ENCODE peak calls at places on chromosomes 16 and 17, in five cellular contexts. B is breast epithelium, G is uterus, M is psoas muscle, J is heart left ventricle. V is an unnamed sample.

GRCh38 chr16:23518435-23518891 is 8.2 kb upstream of the GGA2 start:
- DNase-seq in J (no peak), M (no peak), G (no peak), B (no peak), V (no peak)

GRCh38 chr16:2867987-2868789 is 10.2 kb upstream of the PRSS22 start:
- DNase-seq in B (peak; percentile 91), M (peak; percentile 97), J (peak; percentile 97), G (peak; percentile 92), V (peak; percentile 82)

GRCh38 chr17:65514082-65514481 is 47.4 kb downstream of the AXIN2 start:
- DNase-seq in J (no peak), M (no peak), G (no peak), B (peak; percentile 25), V (no peak)

GRCh38 chr17:14061666-14062560 is 7.4 kb upstream of the COX10 start:
- DNase-seq in G (no peak), J (no peak), B (no peak), M (peak; percentile 51), V (peak; percentile 73)

GRCh38 chr17:60747069-60747808 is 69.6 kb downstream of the BCAS3 start:
- DNase-seq in B (no peak), M (no peak), J (no peak), G (no peak), V (no peak)

GRCh38 chr16:70696952-70697600 is 11.2 kb upstream of the MTSS2 start:
- DNase-seq in B (peak; percentile 90), J (no peak), M (no peak), G (no peak), V (no peak)

GRCh38 chr17:80647746-80648145 is 103.1 kb downstream of the RPTOR start:
- DNase-seq in G (no peak), M (no peak), B (no peak), J (no peak), V (no peak)

GRCh38 chr17:17587614-17588336 is 3.7 kb downstream of the PEMT start:
- DNase-seq in M (no peak), J (no peak), G (no peak), B (no peak), V (no peak)

GRCh38 chr16:64242510-64242909 is 879.4 kb downstream of the CDH11 start:
- DNase-seq in J (no peak), M (no peak), B (no peak), G (no peak), V (no peak)

GRCh38 chr17:73211745-73212144 is 18.9 kb downstream of the COG1 start:
- DNase-seq in B (peak; percentile 16), G (no peak), M (no peak), J (no peak), V (peak; percentile 55)

GRCh38 chr17:79131701-79132100 is 57.1 kb downstream of the ENGASE start:
- DNase-seq in M (no peak), B (no peak), G (no peak), J (no peak), V (no peak)

GRCh38 chr16:49821614-49822282 is 34.2 kb downstream of the ZNF423 start:
- DNase-seq in B (no peak), M (no peak), J (no peak), G (no peak), V (no peak)

GRCh38 chr17:76530489-76530814 is 7.1 kb downstream of the CYGB start:
- DNase-seq in G (no peak), J (no peak), M (peak; percentile 61), B (no peak), V (no peak)

GRCh38 chr17:42720996-42721583 is 23.8 kb downstream of the EZH1 start:
- DNase-seq in B (no peak), G (no peak), J (no peak), M (no peak), V (no peak)

GRCh38 chr17:40510328-40510648 is 8.9 kb upstream of the TNS4 start:
- DNase-seq in G (peak; percentile 77), B (peak; percentile 92), M (peak; percentile 91), J (no peak), V (no peak)

GRCh38 chr17:65013613-65014391 is 42.7 kb downstream of the GNA13 start:
- DNase-seq in M (no peak), B (no peak), J (no peak), G (peak; percentile 51), V (no peak)

GRCh38 chr16:2507679-2508064 is 6.1 kb upstream of the ATP6V0C start:
- DNase-seq in B (no peak), G (no peak), M (peak; percentile 70), J (peak; percentile 84), V (no peak)

GRCh38 chr17:16351831-16352230 is 1.4 kb downstream of the CENPV start:
- DNase-seq in B (no peak), M (no peak), G (no peak), J (no peak), V (no peak)

GRCh38 chr16:26594666-26595065 is 472.1 kb upstream of the C16orf82 start:
- DNase-seq in J (no peak), G (no peak), M (no peak), B (no peak), V (no peak)

GRCh38 chr17:77449908-77450741 is 309.4 kb downstream of the SEC14L1 start:
- DNase-seq in M (peak; percentile 76), B (no peak), J (peak; percentile 90), G (peak; percentile 90), V (no peak)

GRCh38 chr16:15523092-15523541 is 88.7 kb downstream of the BMERB1 start:
- DNase-seq in B (no peak), G (no peak), J (no peak), M (peak; percentile 82), V (no peak)

GRCh38 chr16:69520800-69521602 is 44.8 kb upstream of the NFAT5 start:
- DNase-seq in J (no peak), G (no peak), B (no peak), M (no peak), V (no peak)

GRCh38 chr17:8629371-8630226 is 926 bp downstream of the MYH10 start:
- DNase-seq in G (peak; percentile 50), B (no peak), J (peak; percentile 66), M (peak; percentile 56), V (no peak)

GRCh38 chr17:9238340-9239259 is 217.3 kb downstream of the NTN1 start:
- DNase-seq in B (no peak), J (peak; percentile 18), M (no peak), G (no peak), V (no peak)

GRCh38 chr16:57634171-57634570 is 5.7 kb downstream of the ADGRG1 start:
- DNase-seq in J (no peak), B (no peak), M (no peak), G (no peak), V (no peak)

GRCh38 chr16:68751160-68751559 is 14.1 kb downstream of the CDH1 start:
- DNase-seq in M (no peak), G (no peak), B (no peak), J (no peak), V (no peak)

GRCh38 chr17:78120971-78121800 is 7.4 kb downstream of the TMC6 start:
- DNase-seq in B (no peak), M (no peak), J (no peak), G (no peak), V (no peak)

GRCh38 chr17:65122836-65123756 is 14.1 kb upstream of the RGS9 start:
- DNase-seq in B (peak; percentile 69), J (peak; percentile 86), G (peak; percentile 87), M (peak; percentile 90), V (peak; percentile 55)

GRCh38 chr17:9837551-9838471 is 12.1 kb downstream of the GLP2R start:
- DNase-seq in M (peak; percentile 73), J (peak; percentile 73), G (peak; percentile 81), B (no peak), V (no peak)

GRCh38 chr16:87161822-87162676 is 155.1 kb downstream of the C16orf95 start:
- DNase-seq in J (no peak), B (no peak), G (no peak), M (no peak), V (no peak)

GRCh38 chr16:12321363-12321762 is 344.8 kb downstream of the SNX29 start:
- DNase-seq in G (no peak), M (no peak), B (no peak), J (no peak), V (no peak)

GRCh38 chr17:37521821-37522220 is 32.1 kb downstream of the DUSP14 start:
- DNase-seq in J (no peak), B (no peak), M (no peak), G (no peak), V (no peak)

GRCh38 chr16:1537763-1538289 is 4.4 kb downstream of the TMEM204 start:
- DNase-seq in B (no peak), J (peak; percentile 40), M (peak; percentile 49), G (no peak), V (no peak)

GRCh38 chr17:82429824-82430223 is 11.4 kb upstream of the OGFOD3 start:
- DNase-seq in M (no peak), J (peak; percentile 33), G (no peak), B (no peak), V (no peak)
- TF ChIP-seq CTCF in M (no peak), J (no peak), G (no peak), B (no peak), V (no peak)

GRCh38 chr17:708132-708531 is 6.5 kb downstream of the VPS53 start:
- DNase-seq in G (no peak), M (no peak), J (no peak), B (no peak), V (no peak)
- H3K27me3 ChIP-seq in G (no peaks in the 10 kb centered on the region), M (no peaks in the 10 kb centered on the region), J (no peaks in the 10 kb centered on the region), B (no peaks in the 10 kb centered on the region), V (no peaks in the 10 kb centered on the region)

DNA sequence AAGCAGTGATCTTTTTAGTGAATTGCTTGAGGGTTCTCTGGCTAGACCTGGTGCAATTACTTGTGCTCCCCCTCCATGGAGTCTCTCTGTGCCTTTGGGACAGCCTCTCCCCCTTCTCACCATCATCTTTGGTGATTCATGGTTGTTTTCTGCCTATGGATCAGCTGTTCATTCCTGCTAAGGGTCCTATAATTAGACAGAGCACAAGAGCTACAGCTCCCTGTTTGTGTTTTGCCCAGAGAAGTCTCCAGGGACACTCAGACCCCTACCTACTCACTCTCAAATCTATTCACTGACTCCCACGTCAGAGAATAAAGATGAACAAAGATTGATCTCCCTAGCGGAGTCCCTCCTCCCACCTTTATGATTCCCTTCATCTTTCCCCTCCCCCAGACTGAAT is 21.1 kb downstream of the ANKFN1 start:
- DNase-seq in G (no peak), J (no peak), B (no peak), M (no peak), V (no peak)
- H3K27ac ChIP-seq in G (no peak overlapping the region), J (no peak overlapping the region), B (peak overlapping the region; percentile 48), M (peak overlapping the region; percentile 81), V (no peak overlapping the region)

GRCh38 chr16:29306953-29307597 is 99.4 kb downstream of the NPIPB11 start:
- DNase-seq in M (no peak), J (no peak), G (no peak), B (no peak), V (no peak)

GRCh38 chr16:29304251-29304900 is 102.1 kb downstream of the NPIPB11 start:
- DNase-seq in J (no peak), B (no peak), G (no peak), M (no peak), V (no peak)

GRCh38 chr16:29303520-29303919 is 103.0 kb downstream of the NPIPB11 start:
- DNase-seq in J (no peak), B (no peak), M (no peak), G (no peak), V (no peak)

GRCh38 chr16:29306201-29306600 is 100.3 kb downstream of the NPIPB11 start:
- DNase-seq in J (no peak), G (no peak), M (no peak), B (no peak), V (no peak)

DNA sequence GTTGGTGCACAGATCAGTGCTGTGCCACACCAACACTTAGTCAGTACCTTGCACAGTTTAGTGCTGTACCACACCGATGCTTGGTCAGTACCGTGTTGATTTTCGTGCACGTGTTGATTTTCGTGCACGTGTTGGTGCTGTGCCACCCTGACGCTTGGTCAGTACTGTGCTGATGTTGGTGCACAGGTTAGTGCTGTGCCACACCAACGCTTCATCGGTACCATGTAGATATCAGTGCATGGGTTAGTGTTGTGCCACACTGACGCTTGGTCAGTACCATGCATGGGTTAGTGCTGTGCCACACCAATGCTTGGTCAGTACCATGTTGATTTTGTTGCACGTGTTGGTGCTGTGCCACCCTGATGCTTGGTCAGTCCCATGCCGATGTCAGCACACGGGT is 103.5 kb downstream of the NPIPB11 start:
- DNase-seq in G (no peak), J (no peak), M (no peak), B (no peak), V (no peak)
- TF ChIP-seq CTCF in G (no peak), J (no peak), M (no peak), B (no peak), V (no peak)

V was measured in ascending aorta.